ENCODE peak calls at places on chromosomes 1 and 21, in eight cellular contexts. One of them, this sample, is unnamed.

GRCh38 chr1:50750021-50750619 is 209.9 kb downstream of the FAF1 start:
- DNase-seq in Right ventricle myocardium inferior: no peak
- DNase-seq in stimulated activated CD4-positive, alpha-beta T cell treated with anti-CD3 and anti-CD28 coated beads, TNF-alpha, amount 100 ng/mL, for 24 hours: no peak
- DNase-seq in spleen: no peak
- DNase-seq in stromal cell of bone marrow: peak
- DNase-seq in iris pigment epithelial cell: peak
- DNase-seq in NCI-H2227 treated with DMSO at 0.1 percent for 48 hours: peak
- DNase-seq in HFF-Myc: peak
- DNase-seq in this sample: no peak

GRCh38 chr1:43238104-43238503 is 31.7 kb upstream of the TMEM125 start:
- DNase-seq in Right ventricle myocardium inferior: no peak
- DNase-seq in stimulated activated CD4-positive, alpha-beta T cell treated with anti-CD3 and anti-CD28 coated beads, TNF-alpha, amount 100 ng/mL, for 24 hours: peak
- DNase-seq in spleen: no peak
- DNase-seq in stromal cell of bone marrow: peak
- DNase-seq in iris pigment epithelial cell: peak
- DNase-seq in NCI-H2227 treated with DMSO at 0.1 percent for 48 hours: no peak
- DNase-seq in HFF-Myc: peak
- DNase-seq in this sample: no peak

GRCh38 chr1:98057236-98057635 is 136.4 kb upstream of the DPYD start:
- DNase-seq in Right ventricle myocardium inferior: no peak
- DNase-seq in stimulated activated CD4-positive, alpha-beta T cell treated with anti-CD3 and anti-CD28 coated beads, TNF-alpha, amount 100 ng/mL, for 24 hours: no peak
- DNase-seq in spleen: no peak
- DNase-seq in stromal cell of bone marrow: no peak
- DNase-seq in iris pigment epithelial cell: no peak
- DNase-seq in NCI-H2227 treated with DMSO at 0.1 percent for 48 hours: no peak
- DNase-seq in HFF-Myc: no peak
- DNase-seq in this sample: no peak

GRCh38 chr1:17194133-17194475 is 10.8 kb upstream of the PADI1 start:
- DNase-seq in Right ventricle myocardium inferior: no peak
- DNase-seq in stimulated activated CD4-positive, alpha-beta T cell treated with anti-CD3 and anti-CD28 coated beads, TNF-alpha, amount 100 ng/mL, for 24 hours: no peak
- DNase-seq in spleen: no peak
- DNase-seq in stromal cell of bone marrow: no peak
- DNase-seq in iris pigment epithelial cell: no peak
- DNase-seq in NCI-H2227 treated with DMSO at 0.1 percent for 48 hours: no peak
- DNase-seq in HFF-Myc: no peak
- DNase-seq in this sample: no peak

GRCh38 chr21:41250519-41250918 is 66.1 kb upstream of the FAM3B start:
- DNase-seq in Right ventricle myocardium inferior: no peak
- DNase-seq in stimulated activated CD4-positive, alpha-beta T cell treated with anti-CD3 and anti-CD28 coated beads, TNF-alpha, amount 100 ng/mL, for 24 hours: no peak
- DNase-seq in spleen: no peak
- DNase-seq in stromal cell of bone marrow: peak
- DNase-seq in iris pigment epithelial cell: no peak
- DNase-seq in NCI-H2227 treated with DMSO at 0.1 percent for 48 hours: no peak
- DNase-seq in HFF-Myc: no peak
- DNase-seq in this sample: no peak

GRCh38 chr1:96660051-96660450 is 61.5 kb upstream of the PTBP2 start:
- DNase-seq in Right ventricle myocardium inferior: no peak
- DNase-seq in stimulated activated CD4-positive, alpha-beta T cell treated with anti-CD3 and anti-CD28 coated beads, TNF-alpha, amount 100 ng/mL, for 24 hours: no peak
- DNase-seq in spleen: no peak
- DNase-seq in stromal cell of bone marrow: no peak
- DNase-seq in iris pigment epithelial cell: no peak
- DNase-seq in NCI-H2227 treated with DMSO at 0.1 percent for 48 hours: no peak
- DNase-seq in HFF-Myc: no peak
- DNase-seq in this sample: no peak

GRCh38 chr21:46065215-46065992 is 32.5 kb upstream of the COL6A2 start:
- DNase-seq in Right ventricle myocardium inferior: peak
- DNase-seq in stimulated activated CD4-positive, alpha-beta T cell treated with anti-CD3 and anti-CD28 coated beads, TNF-alpha, amount 100 ng/mL, for 24 hours: no peak
- DNase-seq in spleen: no peak
- DNase-seq in stromal cell of bone marrow: peak
- DNase-seq in iris pigment epithelial cell: peak
- DNase-seq in NCI-H2227 treated with DMSO at 0.1 percent for 48 hours: no peak
- DNase-seq in HFF-Myc: no peak
- DNase-seq in this sample: peak

GRCh38 chr21:41895643-41896493 is 16.7 kb upstream of the PRDM15 start:
- DNase-seq in Right ventricle myocardium inferior: no peak
- DNase-seq in stimulated activated CD4-positive, alpha-beta T cell treated with anti-CD3 and anti-CD28 coated beads, TNF-alpha, amount 100 ng/mL, for 24 hours: peak
- DNase-seq in spleen: peak
- DNase-seq in stromal cell of bone marrow: peak
- DNase-seq in iris pigment epithelial cell: peak
- DNase-seq in NCI-H2227 treated with DMSO at 0.1 percent for 48 hours: no peak
- DNase-seq in HFF-Myc: no peak
- DNase-seq in this sample: no peak

GRCh38 chr1:54064244-54064643 is 10.8 kb downstream of the TCEANC2 start:
- DNase-seq in Right ventricle myocardium inferior: no peak
- DNase-seq in stimulated activated CD4-positive, alpha-beta T cell treated with anti-CD3 and anti-CD28 coated beads, TNF-alpha, amount 100 ng/mL, for 24 hours: no peak
- DNase-seq in spleen: no peak
- DNase-seq in stromal cell of bone marrow: no peak
- DNase-seq in iris pigment epithelial cell: peak
- DNase-seq in NCI-H2227 treated with DMSO at 0.1 percent for 48 hours: no peak
- DNase-seq in HFF-Myc: no peak
- DNase-seq in this sample: no peak

GRCh38 chr1:38870996-38871395 is 2.2 kb downstream of the MYCBP start:
- DNase-seq in Right ventricle myocardium inferior: no peak
- DNase-seq in stimulated activated CD4-positive, alpha-beta T cell treated with anti-CD3 and anti-CD28 coated beads, TNF-alpha, amount 100 ng/mL, for 24 hours: no peak
- DNase-seq in spleen: no peak
- DNase-seq in stromal cell of bone marrow: no peak
- DNase-seq in iris pigment epithelial cell: no peak
- DNase-seq in NCI-H2227 treated with DMSO at 0.1 percent for 48 hours: no peak
- DNase-seq in HFF-Myc: no peak
- DNase-seq in this sample: no peak

GRCh38 chr1:41700581-41700980 is 216.1 kb upstream of the EDN2 start:
- DNase-seq in Right ventricle myocardium inferior: no peak
- DNase-seq in stimulated activated CD4-positive, alpha-beta T cell treated with anti-CD3 and anti-CD28 coated beads, TNF-alpha, amount 100 ng/mL, for 24 hours: no peak
- DNase-seq in spleen: no peak
- DNase-seq in stromal cell of bone marrow: no peak
- DNase-seq in iris pigment epithelial cell: no peak
- DNase-seq in NCI-H2227 treated with DMSO at 0.1 percent for 48 hours: no peak
- DNase-seq in HFF-Myc: no peak
- DNase-seq in this sample: no peak

GRCh38 chr21:31186916-31187315 is 148.6 kb upstream of the KRTAP19-8 start:
- DNase-seq in Right ventricle myocardium inferior: no peak
- DNase-seq in stimulated activated CD4-positive, alpha-beta T cell treated with anti-CD3 and anti-CD28 coated beads, TNF-alpha, amount 100 ng/mL, for 24 hours: no peak
- DNase-seq in spleen: no peak
- DNase-seq in stromal cell of bone marrow: no peak
- DNase-seq in iris pigment epithelial cell: no peak
- DNase-seq in NCI-H2227 treated with DMSO at 0.1 percent for 48 hours: no peak
- DNase-seq in HFF-Myc: no peak
- DNase-seq in this sample: no peak

GRCh38 chr1:43912607-43913006 is 21.0 kb upstream of the ARTN start:
- DNase-seq in Right ventricle myocardium inferior: no peak
- DNase-seq in stimulated activated CD4-positive, alpha-beta T cell treated with anti-CD3 and anti-CD28 coated beads, TNF-alpha, amount 100 ng/mL, for 24 hours: no peak
- DNase-seq in spleen: no peak
- DNase-seq in stromal cell of bone marrow: no peak
- DNase-seq in iris pigment epithelial cell: peak
- DNase-seq in NCI-H2227 treated with DMSO at 0.1 percent for 48 hours: no peak
- DNase-seq in HFF-Myc: no peak
- DNase-seq in this sample: no peak

GRCh38 chr1:214164157-214164556 is 116.8 kb upstream of the SMYD2 start:
- DNase-seq in Right ventricle myocardium inferior: no peak
- DNase-seq in stimulated activated CD4-positive, alpha-beta T cell treated with anti-CD3 and anti-CD28 coated beads, TNF-alpha, amount 100 ng/mL, for 24 hours: no peak
- DNase-seq in spleen: no peak
- DNase-seq in stromal cell of bone marrow: no peak
- DNase-seq in iris pigment epithelial cell: no peak
- DNase-seq in NCI-H2227 treated with DMSO at 0.1 percent for 48 hours: no peak
- DNase-seq in HFF-Myc: no peak
- DNase-seq in this sample: no peak

GRCh38 chr1:241551759-241552638 is 19.8 kb downstream of the KMO start:
- DNase-seq in Right ventricle myocardium inferior: peak
- DNase-seq in stimulated activated CD4-positive, alpha-beta T cell treated with anti-CD3 and anti-CD28 coated beads, TNF-alpha, amount 100 ng/mL, for 24 hours: peak
- DNase-seq in spleen: peak
- DNase-seq in stromal cell of bone marrow: no peak
- DNase-seq in iris pigment epithelial cell: no peak
- DNase-seq in NCI-H2227 treated with DMSO at 0.1 percent for 48 hours: no peak
- DNase-seq in HFF-Myc: no peak
- DNase-seq in this sample: no peak

GRCh38 chr1:55244476-55245109 is 29.4 kb upstream of the USP24 start:
- DNase-seq in Right ventricle myocardium inferior: no peak
- DNase-seq in stimulated activated CD4-positive, alpha-beta T cell treated with anti-CD3 and anti-CD28 coated beads, TNF-alpha, amount 100 ng/mL, for 24 hours: no peak
- DNase-seq in spleen: no peak
- DNase-seq in stromal cell of bone marrow: peak
- DNase-seq in iris pigment epithelial cell: peak
- DNase-seq in NCI-H2227 treated with DMSO at 0.1 percent for 48 hours: no peak
- DNase-seq in HFF-Myc: no peak
- DNase-seq in this sample: no peak

GRCh38 chr1:219220945-219221344 is 47.3 kb downstream of the LYPLAL1 start:
- DNase-seq in Right ventricle myocardium inferior: no peak
- DNase-seq in stimulated activated CD4-positive, alpha-beta T cell treated with anti-CD3 and anti-CD28 coated beads, TNF-alpha, amount 100 ng/mL, for 24 hours: no peak
- DNase-seq in spleen: no peak
- DNase-seq in stromal cell of bone marrow: peak
- DNase-seq in iris pigment epithelial cell: peak
- DNase-seq in NCI-H2227 treated with DMSO at 0.1 percent for 48 hours: no peak
- DNase-seq in HFF-Myc: no peak
- DNase-seq in this sample: no peak

GRCh38 chr1:23779826-23780371 is 1.7 kb downstream of the PITHD1 start:
- DNase-seq in Right ventricle myocardium inferior: no peak
- DNase-seq in stimulated activated CD4-positive, alpha-beta T cell treated with anti-CD3 and anti-CD28 coated beads, TNF-alpha, amount 100 ng/mL, for 24 hours: no peak
- DNase-seq in spleen: no peak
- DNase-seq in stromal cell of bone marrow: no peak
- DNase-seq in iris pigment epithelial cell: peak
- DNase-seq in NCI-H2227 treated with DMSO at 0.1 percent for 48 hours: no peak
- DNase-seq in HFF-Myc: no peak
- DNase-seq in this sample: no peak

GRCh38 chr1:161071886-161072371 is 2.2 kb upstream of the ARHGAP30 start:
- DNase-seq in Right ventricle myocardium inferior: peak
- DNase-seq in stimulated activated CD4-positive, alpha-beta T cell treated with anti-CD3 and anti-CD28 coated beads, TNF-alpha, amount 100 ng/mL, for 24 hours: peak
- DNase-seq in spleen: peak
- DNase-seq in stromal cell of bone marrow: peak
- DNase-seq in iris pigment epithelial cell: peak
- DNase-seq in NCI-H2227 treated with DMSO at 0.1 percent for 48 hours: no peak
- DNase-seq in HFF-Myc: no peak
- DNase-seq in this sample: no peak

GRCh38 chr21:39660596-39660995 is 47.9 kb downstream of the B3GALT5 start:
- DNase-seq in Right ventricle myocardium inferior: no peak
- DNase-seq in stimulated activated CD4-positive, alpha-beta T cell treated with anti-CD3 and anti-CD28 coated beads, TNF-alpha, amount 100 ng/mL, for 24 hours: no peak
- DNase-seq in spleen: no peak
- DNase-seq in stromal cell of bone marrow: peak
- DNase-seq in iris pigment epithelial cell: peak
- DNase-seq in NCI-H2227 treated with DMSO at 0.1 percent for 48 hours: no peak
- DNase-seq in HFF-Myc: peak
- DNase-seq in this sample: no peak

GRCh38 chr1:202085682-202086373 is 36.9 kb upstream of the GPR37L1 start:
- DNase-seq in Right ventricle myocardium inferior: peak
- DNase-seq in stimulated activated CD4-positive, alpha-beta T cell treated with anti-CD3 and anti-CD28 coated beads, TNF-alpha, amount 100 ng/mL, for 24 hours: no peak
- DNase-seq in spleen: no peak
- DNase-seq in stromal cell of bone marrow: no peak
- DNase-seq in iris pigment epithelial cell: no peak
- DNase-seq in NCI-H2227 treated with DMSO at 0.1 percent for 48 hours: no peak
- DNase-seq in HFF-Myc: no peak
- DNase-seq in this sample: no peak

GRCh38 chr1:38915352-38915948 is 26.2 kb downstream of the RHBDL2 start:
- DNase-seq in Right ventricle myocardium inferior: no peak
- DNase-seq in stimulated activated CD4-positive, alpha-beta T cell treated with anti-CD3 and anti-CD28 coated beads, TNF-alpha, amount 100 ng/mL, for 24 hours: peak
- DNase-seq in spleen: no peak
- DNase-seq in stromal cell of bone marrow: no peak
- DNase-seq in iris pigment epithelial cell: no peak
- DNase-seq in NCI-H2227 treated with DMSO at 0.1 percent for 48 hours: no peak
- DNase-seq in HFF-Myc: no peak
- DNase-seq in this sample: no peak

GRCh38 chr1:214551052-214551435 is 358 bp downstream of the PTPN14 start:
- DNase-seq in Right ventricle myocardium inferior: peak
- DNase-seq in stimulated activated CD4-positive, alpha-beta T cell treated with anti-CD3 and anti-CD28 coated beads, TNF-alpha, amount 100 ng/mL, for 24 hours: no peak
- DNase-seq in spleen: peak
- DNase-seq in stromal cell of bone marrow: no peak
- DNase-seq in iris pigment epithelial cell: no peak
- DNase-seq in NCI-H2227 treated with DMSO at 0.1 percent for 48 hours: no peak
- DNase-seq in HFF-Myc: no peak
- DNase-seq in this sample: peak

GRCh38 chr1:98881911-98882310 is 122.8 kb downstream of the PLPPR5 start:
- DNase-seq in Right ventricle myocardium inferior: no peak
- DNase-seq in stimulated activated CD4-positive, alpha-beta T cell treated with anti-CD3 and anti-CD28 coated beads, TNF-alpha, amount 100 ng/mL, for 24 hours: no peak
- DNase-seq in spleen: no peak
- DNase-seq in stromal cell of bone marrow: no peak
- DNase-seq in iris pigment epithelial cell: no peak
- DNase-seq in NCI-H2227 treated with DMSO at 0.1 percent for 48 hours: no peak
- DNase-seq in HFF-Myc: no peak
- DNase-seq in this sample: no peak

GRCh38 chr1:157697781-157698569 is 2.6 kb downstream of the FCRL3 start:
- DNase-seq in Right ventricle myocardium inferior: no peak
- DNase-seq in stimulated activated CD4-positive, alpha-beta T cell treated with anti-CD3 and anti-CD28 coated beads, TNF-alpha, amount 100 ng/mL, for 24 hours: no peak
- DNase-seq in spleen: no peak
- DNase-seq in stromal cell of bone marrow: no peak
- DNase-seq in iris pigment epithelial cell: no peak
- DNase-seq in NCI-H2227 treated with DMSO at 0.1 percent for 48 hours: no peak
- DNase-seq in HFF-Myc: no peak
- DNase-seq in this sample: no peak

GRCh38 chr1:55368698-55369097 is 153.5 kb upstream of the USP24 start:
- DNase-seq in Right ventricle myocardium inferior: no peak
- DNase-seq in stimulated activated CD4-positive, alpha-beta T cell treated with anti-CD3 and anti-CD28 coated beads, TNF-alpha, amount 100 ng/mL, for 24 hours: no peak
- DNase-seq in spleen: no peak
- DNase-seq in stromal cell of bone marrow: no peak
- DNase-seq in iris pigment epithelial cell: no peak
- DNase-seq in NCI-H2227 treated with DMSO at 0.1 percent for 48 hours: no peak
- DNase-seq in HFF-Myc: no peak
- DNase-seq in this sample: no peak

GRCh38 chr1:203911806-203912205 is 50.4 kb downstream of the SNRPE start:
- DNase-seq in Right ventricle myocardium inferior: no peak
- DNase-seq in stimulated activated CD4-positive, alpha-beta T cell treated with anti-CD3 and anti-CD28 coated beads, TNF-alpha, amount 100 ng/mL, for 24 hours: no peak
- DNase-seq in spleen: no peak
- DNase-seq in stromal cell of bone marrow: peak
- DNase-seq in iris pigment epithelial cell: no peak
- DNase-seq in NCI-H2227 treated with DMSO at 0.1 percent for 48 hours: no peak
- DNase-seq in HFF-Myc: no peak
- DNase-seq in this sample: no peak

GRCh38 chr21:33587792-33588484 is 546 bp downstream of the DONSON start:
- DNase-seq in Right ventricle myocardium inferior: peak
- DNase-seq in stimulated activated CD4-positive, alpha-beta T cell treated with anti-CD3 and anti-CD28 coated beads, TNF-alpha, amount 100 ng/mL, for 24 hours: peak
- DNase-seq in spleen: no peak
- DNase-seq in stromal cell of bone marrow: peak
- DNase-seq in iris pigment epithelial cell: peak
- DNase-seq in NCI-H2227 treated with DMSO at 0.1 percent for 48 hours: peak
- DNase-seq in HFF-Myc: no peak
- DNase-seq in this sample: no peak

GRCh38 chr1:29450591-29450990 is 214.3 kb downstream of the PTPRU start:
- DNase-seq in Right ventricle myocardium inferior: no peak
- DNase-seq in stimulated activated CD4-positive, alpha-beta T cell treated with anti-CD3 and anti-CD28 coated beads, TNF-alpha, amount 100 ng/mL, for 24 hours: no peak
- DNase-seq in spleen: peak
- DNase-seq in stromal cell of bone marrow: no peak
- DNase-seq in iris pigment epithelial cell: no peak
- DNase-seq in NCI-H2227 treated with DMSO at 0.1 percent for 48 hours: peak
- DNase-seq in HFF-Myc: no peak
- DNase-seq in this sample: peak

GRCh38 chr1:29708381-29708780 is 472.1 kb downstream of the PTPRU start:
- DNase-seq in Right ventricle myocardium inferior: no peak
- DNase-seq in stimulated activated CD4-positive, alpha-beta T cell treated with anti-CD3 and anti-CD28 coated beads, TNF-alpha, amount 100 ng/mL, for 24 hours: no peak
- DNase-seq in spleen: no peak
- DNase-seq in stromal cell of bone marrow: no peak
- DNase-seq in iris pigment epithelial cell: peak
- DNase-seq in NCI-H2227 treated with DMSO at 0.1 percent for 48 hours: no peak
- DNase-seq in HFF-Myc: no peak
- DNase-seq in this sample: no peak

GRCh38 chr1:154750681-154751665 is 119.1 kb downstream of the KCNN3 start:
- DNase-seq in Right ventricle myocardium inferior: no peak
- DNase-seq in stimulated activated CD4-positive, alpha-beta T cell treated with anti-CD3 and anti-CD28 coated beads, TNF-alpha, amount 100 ng/mL, for 24 hours: no peak
- DNase-seq in spleen: no peak
- DNase-seq in stromal cell of bone marrow: no peak
- DNase-seq in iris pigment epithelial cell: no peak
- DNase-seq in NCI-H2227 treated with DMSO at 0.1 percent for 48 hours: no peak
- DNase-seq in HFF-Myc: no peak
- DNase-seq in this sample: no peak

GRCh38 chr1:184116287-184116686 is 64.8 kb downstream of the TSEN15 start:
- DNase-seq in Right ventricle myocardium inferior: no peak
- DNase-seq in stimulated activated CD4-positive, alpha-beta T cell treated with anti-CD3 and anti-CD28 coated beads, TNF-alpha, amount 100 ng/mL, for 24 hours: no peak
- DNase-seq in spleen: no peak
- DNase-seq in stromal cell of bone marrow: no peak
- DNase-seq in iris pigment epithelial cell: no peak
- DNase-seq in NCI-H2227 treated with DMSO at 0.1 percent for 48 hours: no peak
- DNase-seq in HFF-Myc: no peak
- DNase-seq in this sample: no peak

GRCh38 chr1:7313081-7313546 is 458.0 kb upstream of the VAMP3 start:
- DNase-seq in Right ventricle myocardium inferior: no peak
- DNase-seq in stimulated activated CD4-positive, alpha-beta T cell treated with anti-CD3 and anti-CD28 coated beads, TNF-alpha, amount 100 ng/mL, for 24 hours: no peak
- DNase-seq in spleen: no peak
- DNase-seq in stromal cell of bone marrow: no peak
- DNase-seq in iris pigment epithelial cell: peak
- DNase-seq in NCI-H2227 treated with DMSO at 0.1 percent for 48 hours: no peak
- DNase-seq in HFF-Myc: no peak
- DNase-seq in this sample: no peak

GRCh38 chr1:155695107-155695506 is 6.2 kb downstream of the DAP3 start:
- DNase-seq in Right ventricle myocardium inferior: no peak
- DNase-seq in stimulated activated CD4-positive, alpha-beta T cell treated with anti-CD3 and anti-CD28 coated beads, TNF-alpha, amount 100 ng/mL, for 24 hours: no peak
- DNase-seq in spleen: no peak
- DNase-seq in stromal cell of bone marrow: no peak
- DNase-seq in iris pigment epithelial cell: no peak
- DNase-seq in NCI-H2227 treated with DMSO at 0.1 percent for 48 hours: no peak
- DNase-seq in HFF-Myc: no peak
- DNase-seq in this sample: no peak